ENCODE peak calls at places on chromosomes 4 and X, in eight cellular contexts. K, F, S, M, E, P, R and A are unnamed samples.

GRCh38 chr4:40453912-40454311 is 118.8 kb downstream of the CHRNA9 start:
- DNase-seq in R (no peak), F (no peak), E (no peak), K (no peak), S (no peak), M (no peak), P (no peak), A (no peak)

GRCh38 chr4:161714022-161714751 is 449.6 kb downstream of the FSTL5 start:
- DNase-seq in R (no peak), E (no peak), M (peak; percentile 24), K (no peak), S (peak; percentile 18), P (no peak), F (peak; percentile 77), A (no peak)

GRCh38 chrX:130005408-130005807 is 23.0 kb downstream of the BCORL1 start:
- DNase-seq in F (no peak), E (no peak), M (no peak), P (no peak), K (no peak), S (no peak), R (no peak), A (no peak)

GRCh38 chr4:118918388-118918787 is 29.7 kb downstream of the SYNPO2 start:
- DNase-seq in S (no peak), M (peak; percentile 83), K (no peak), F (peak; percentile 77), E (no peak), P (no peak), R (peak; percentile 30), A (no peak)

GRCh38 chrX:6813836-6814370 is 279.0 kb upstream of the VCX3A start:
- DNase-seq in M (no peak), K (no peak), F (no peak), E (peak; percentile 52), S (no peak), R (no peak), P (no peak), A (no peak)

GRCh38 chr4:88447339-88447738 is 9.6 kb upstream of the HERC5 start:
- DNase-seq in F (no peak), M (no peak), P (no peak), S (no peak), E (no peak), R (no peak), K (no peak), A (no peak)

GRCh38 chr4:153261431-153261830 is 57.2 kb downstream of the TRIM2 start:
- DNase-seq in F (no peak), K (no peak), E (no peak), M (peak; percentile 43), S (no peak), R (no peak), P (no peak), A (no peak)

GRCh38 chrX:37776283-37776986 is 3.4 kb upstream of the CYBB start:
- DNase-seq in M (no peak), R (no peak), S (no peak), F (no peak), K (peak; percentile 58), E (no peak), P (no peak), A (peak; percentile 77)

GRCh38 chr4:129148892-129149291 is 52.9 kb downstream of the C4orf33 start:
- DNase-seq in M (no peak), P (no peak), F (no peak), R (no peak), S (no peak), K (no peak), E (no peak), A (no peak)

GRCh38 chrX:76454456-76454927 is 27.0 kb downstream of the MAGEE1 start:
- DNase-seq in M (peak; percentile 41), F (peak; percentile 50), K (peak; percentile 44), E (peak; percentile 39), P (peak; percentile 6), R (peak; percentile 20), S (peak; percentile 0), A (peak; percentile 28)

GRCh38 chrX:128781506-128781905 is 729.3 kb upstream of the ACTRT1 start:
- DNase-seq in R (peak; percentile 49), M (no peak), S (no peak), P (peak; percentile 49), F (peak; percentile 46), K (peak; percentile 43), E (peak; percentile 57), A (peak; percentile 26)

GRCh38 chr4:85968945-85969830 is 390.7 kb downstream of the MAPK10 start:
- DNase-seq in M (peak; percentile 86), F (peak; percentile 81), K (peak; percentile 43), P (peak; percentile 31), R (peak; percentile 59), S (no peak), E (peak; percentile 57), A (peak; percentile 49)

GRCh38 chr4:139857977-139858376 is 192.4 kb downstream of the MGST2 start:
- DNase-seq in R (no peak), E (no peak), S (no peak), P (no peak), M (no peak), F (no peak), K (no peak), A (no peak)

GRCh38 chr4:52592287-52592686 is 66.8 kb downstream of the USP46 start:
- DNase-seq in E (no peak), M (peak; percentile 12), R (no peak), F (no peak), K (no peak), S (no peak), P (no peak), A (no peak)

DNA sequence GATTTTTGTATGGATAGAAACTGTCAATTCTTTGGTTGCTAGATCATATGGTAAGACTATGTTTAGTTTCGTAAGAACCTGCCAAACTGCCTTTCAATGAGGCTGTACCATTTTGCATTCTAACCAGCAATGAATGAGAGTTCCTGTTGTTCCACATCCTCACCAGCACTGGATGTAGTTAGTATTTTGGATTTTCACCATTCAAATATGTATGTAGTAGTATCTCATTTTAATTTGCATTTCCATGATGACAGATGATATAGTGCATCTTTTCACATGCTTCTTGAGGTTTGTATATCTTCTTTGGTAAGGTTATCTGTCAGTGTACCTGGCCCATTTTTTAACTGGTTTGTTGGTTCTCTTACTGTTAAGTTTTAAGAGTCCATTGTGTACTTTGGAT is 34.6 kb downstream of the CLOCK start:
- DNase-seq in S (no peak), F (no peak), R (no peak), M (no peak), P (no peak), E (no peak), K (no peak), A (no peak)
- H3K27ac ChIP-seq in S (no peak overlapping the region), F (peak overlapping the region; percentile 59), R (no peak overlapping the region), M (no peak overlapping the region), P (no peak overlapping the region), E (no peak overlapping the region), K (no peak overlapping the region), A (no peak overlapping the region)

GRCh38 chr4:182065255-182065654 is 177.9 kb upstream of the TENM3 start:
- DNase-seq in R (no peak), F (no peak), P (no peak), S (no peak), M (no peak), K (no peak), E (no peak), A (no peak)

GRCh38 chr4:182063651-182064050 is 179.6 kb upstream of the TENM3 start:
- DNase-seq in P (no peak), M (no peak), R (no peak), F (no peak), K (no peak), E (no peak), S (no peak), A (no peak)

GRCh38 chr4:182062458-182062857 is 180.7 kb upstream of the TENM3 start:
- DNase-seq in S (no peak), M (no peak), E (no peak), F (no peak), R (no peak), K (no peak), P (no peak), A (no peak)

GRCh38 chr4:182066037-182066436 is 177.2 kb upstream of the TENM3 start:
- DNase-seq in F (no peak), R (no peak), S (no peak), M (no peak), K (no peak), E (no peak), P (no peak), A (no peak)

GRCh38 chr4:182062936-182063335 is 180.3 kb upstream of the TENM3 start:
- DNase-seq in F (peak; percentile 23), S (no peak), P (no peak), M (peak; percentile 45), E (no peak), R (peak; percentile 11), K (peak; percentile 87), A (no peak)
- H3K4me2 ChIP-seq in F (no peak overlapping the region), S (peak overlapping the region; percentile 36), P (peak overlapping the region; percentile 27), M (no peak overlapping the region), E (no peak overlapping the region), R (no peak overlapping the region), K (peak overlapping the region; percentile 26), A (no peak overlapping the region)

GRCh38 chr4:8652181-8653078 is 59.9 kb downstream of the CPZ start:
- DNase-seq in M (no peak), K (no peak), R (no peak), E (no peak), P (no peak), S (no peak), F (no peak), A (no peak)

GRCh38 chr4:8656185-8656517 is 63.6 kb downstream of the CPZ start:
- DNase-seq in K (no peak), M (no peak), S (no peak), R (no peak), P (no peak), E (no peak), F (no peak), A (no peak)

GRCh38 chr4:8651661-8652180 is 59.2 kb downstream of the CPZ start:
- DNase-seq in F (no peak), P (no peak), S (no peak), R (no peak), M (no peak), K (no peak), E (no peak), A (no peak)

GRCh38 chr4:8655411-8656184 is 63.0 kb downstream of the CPZ start:
- DNase-seq in S (no peak), P (no peak), M (no peak), E (no peak), K (no peak), R (no peak), F (no peak), A (no peak)

DNA sequence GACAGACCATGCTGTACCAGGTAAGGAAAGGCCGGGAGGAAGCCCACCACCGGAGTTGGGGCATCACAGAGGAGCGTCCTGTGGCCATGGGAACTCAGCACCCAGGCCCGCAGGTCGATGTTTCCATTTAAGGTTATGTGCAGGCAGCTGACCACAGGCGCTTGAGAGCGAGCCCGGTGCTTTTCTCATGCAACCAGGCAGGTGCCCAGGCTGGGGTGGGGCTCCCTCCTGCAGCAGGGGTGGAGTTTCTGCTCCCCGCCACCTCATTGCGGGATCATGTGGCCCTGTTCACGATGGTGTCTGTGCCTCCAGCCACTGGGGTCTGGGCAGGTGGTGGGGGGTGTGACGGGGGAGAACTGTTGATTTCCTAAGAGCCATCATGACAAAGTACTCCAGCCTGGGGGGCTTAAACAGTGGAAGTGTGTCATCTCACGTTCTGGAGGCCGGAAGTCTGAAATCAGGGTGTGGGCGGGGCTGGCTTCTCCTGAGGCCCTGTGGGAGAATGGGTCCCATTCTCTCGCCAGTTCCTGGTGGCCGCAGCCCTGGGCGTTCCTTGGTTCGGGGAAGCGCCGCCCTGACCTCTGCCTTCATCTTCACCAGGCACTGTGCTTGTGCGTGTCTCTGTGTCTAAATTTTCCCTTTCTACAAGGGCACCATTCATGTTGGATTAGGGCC is 60.9 kb downstream of the CPZ start:
- DNase-seq in K (no peak), M (no peak), F (no peak), S (no peak), P (no peak), E (no peak), R (no peak), A (no peak)
- TF ChIP-seq EZH2phosphoT487 in K (no peak), M (no peak), F (no peak), S (no peak), P (no peak), E (no peak), R (no peak), A (no peak)

GRCh38 chr4:151321586-151321985 is 3.8 kb downstream of the SH3D19 start:
- DNase-seq in F (no peak), S (no peak), E (no peak), K (no peak), R (no peak), P (no peak), M (no peak), A (no peak)
- H3K27ac ChIP-seq in F (no peak overlapping the region), S (no peak overlapping the region), E (no peak overlapping the region), K (no peak overlapping the region), R (no peak overlapping the region), P (no peak overlapping the region), M (no peak overlapping the region), A (no peak overlapping the region)